ENCODE peak calls at places on chromosomes 5 and 9, in six cellular contexts. P is psoas muscle, X is body of pancreas, C is ovary, J is caudate nucleus, L is ACHN. S is an unnamed sample.
A peak's percentile ranks its signal among the peaks of the same experiment; 100 is the strongest.

GRCh38 chr5:134541736-134542376 is 16.4 kb downstream of the JADE2 start:
- DNase-seq in L (peak; percentile 43), X (peak; percentile 71), P (no peak), J (no peak), C (peak; percentile 49), S (no peak)

GRCh38 chr9:137828527-137829259 is 48.9 kb upstream of the CACNA1B start:
- DNase-seq in C (no peak), P (no peak), X (no peak), J (no peak), L (peak; percentile 23), S (peak; percentile 41)

GRCh38 chr9:128617943-128618342 is 38.7 kb downstream of the DYNC2I2 start:
- DNase-seq in J (no peak), X (no peak), L (no peak), C (no peak), P (no peak), S (no peak)

GRCh38 chr5:72956324-72957140 is 691 bp downstream of the FCHO2 start:
- DNase-seq in P (peak; percentile 78), L (peak; percentile 50), C (peak; percentile 46), X (peak; percentile 58), J (no peak), S (peak; percentile 36)

GRCh38 chr5:172417983-172418630 is 36.2 kb downstream of the SH3PXD2B start:
- DNase-seq in P (peak; percentile 93), L (no peak), C (peak; percentile 98), X (peak; percentile 93), J (peak; percentile 58), S (peak; percentile 71)

GRCh38 chr5:35430381-35431162 is 187.1 kb upstream of the SPEF2 start:
- DNase-seq in X (peak; percentile 9), C (no peak), P (no peak), J (no peak), L (no peak), S (no peak)

GRCh38 chr9:93500571-93501298 is 47.4 kb upstream of the FAM120AOS start:
- DNase-seq in L (peak; percentile 4), C (no peak), P (no peak), X (no peak), J (no peak), S (no peak)

GRCh38 chr9:90559075-90560073 is 83.2 kb downstream of the DIRAS2 start:
- DNase-seq in J (no peak), L (no peak), P (no peak), C (no peak), X (peak; percentile 23), S (no peak)

GRCh38 chr9:126965541-126966428 is 51.2 kb downstream of the RALGPS1 start:
- DNase-seq in X (peak; percentile 14), J (no peak), L (peak; percentile 55), C (peak; percentile 49), P (peak; percentile 68), S (peak; percentile 74)

GRCh38 chr9:86485359-86485758 is 131.1 kb upstream of the TUT7 start:
- DNase-seq in P (no peak), C (no peak), L (no peak), J (no peak), X (no peak), S (no peak)

GRCh38 chr9:88628114-88628513 is 93.1 kb downstream of the NXNL2 start:
- DNase-seq in J (no peak), C (no peak), X (no peak), L (no peak), P (no peak), S (no peak)

GRCh38 chr5:69046375-69046957 is 47.3 kb upstream of the SLC30A5 start:
- DNase-seq in P (no peak), L (no peak), C (no peak), J (no peak), X (no peak), S (no peak)

GRCh38 chr9:130665431-130666392 is 1.3 kb downstream of the PRDM12 start:
- DNase-seq in L (no peak), C (no peak), P (no peak), X (no peak), J (no peak), S (no peak)

GRCh38 chr9:100602302-100602930 is 24.5 kb downstream of the CAVIN4 start:
- DNase-seq in L (peak; percentile 62), C (no peak), X (peak; percentile 62), P (no peak), J (peak; percentile 11), S (peak; percentile 72)

S was measured in A673.